ENCODE peak calls at places on chromosomes 4 and X, in six cellular contexts. One of them, this sample, is unnamed.

GRCh38 chr4:6716958-6717655 is 1.1 kb downstream of the BLOC1S4 start:
- DNase-seq in NCI-H2171 treated with DMSO at 0.1 percent for 48 hours: no peak
- DNase-seq in stimulated activated CD8-positive, alpha-beta memory T cell treated with anti-CD3 and anti-CD28 coated beads, Interleukin-15, amount 100 ng/mL, for 4 hours: no peak
- DNase-seq in NCI-H345: no peak
- DNase-seq in amniotic stem cell: no peak
- DNase-seq in NCI-H82: peak
- DNase-seq in this sample: no peak

GRCh38 chr4:6393066-6393465 is 79.3 kb downstream of the PPP2R2C start:
- DNase-seq in NCI-H2171 treated with DMSO at 0.1 percent for 48 hours: no peak
- DNase-seq in stimulated activated CD8-positive, alpha-beta memory T cell treated with anti-CD3 and anti-CD28 coated beads, Interleukin-15, amount 100 ng/mL, for 4 hours: no peak
- DNase-seq in NCI-H345: no peak
- DNase-seq in amniotic stem cell: no peak
- DNase-seq in NCI-H82: no peak
- DNase-seq in this sample: no peak

GRCh38 chr4:137422666-137423065 is 109.6 kb downstream of the PCDH18 start:
- DNase-seq in NCI-H2171 treated with DMSO at 0.1 percent for 48 hours: no peak
- DNase-seq in stimulated activated CD8-positive, alpha-beta memory T cell treated with anti-CD3 and anti-CD28 coated beads, Interleukin-15, amount 100 ng/mL, for 4 hours: no peak
- DNase-seq in NCI-H345: no peak
- DNase-seq in amniotic stem cell: no peak
- DNase-seq in NCI-H82: no peak
- DNase-seq in this sample: no peak

GRCh38 chrX:19683817-19684216 is 168.5 kb upstream of the MAP3K15 start:
- DNase-seq in NCI-H2171 treated with DMSO at 0.1 percent for 48 hours: no peak
- DNase-seq in stimulated activated CD8-positive, alpha-beta memory T cell treated with anti-CD3 and anti-CD28 coated beads, Interleukin-15, amount 100 ng/mL, for 4 hours: no peak
- DNase-seq in NCI-H345: no peak
- DNase-seq in amniotic stem cell: no peak
- DNase-seq in NCI-H82: no peak
- DNase-seq in this sample: no peak

GRCh38 chr4:160546201-160546600 is 1443.3 kb downstream of the RAPGEF2 start:
- DNase-seq in NCI-H2171 treated with DMSO at 0.1 percent for 48 hours: no peak
- DNase-seq in stimulated activated CD8-positive, alpha-beta memory T cell treated with anti-CD3 and anti-CD28 coated beads, Interleukin-15, amount 100 ng/mL, for 4 hours: no peak
- DNase-seq in NCI-H345: no peak
- DNase-seq in amniotic stem cell: no peak
- DNase-seq in NCI-H82: peak
- DNase-seq in this sample: no peak

GRCh38 chr4:38160487-38161207 is 200.4 kb downstream of the PTTG2 start:
- DNase-seq in NCI-H2171 treated with DMSO at 0.1 percent for 48 hours: peak
- DNase-seq in stimulated activated CD8-positive, alpha-beta memory T cell treated with anti-CD3 and anti-CD28 coated beads, Interleukin-15, amount 100 ng/mL, for 4 hours: no peak
- DNase-seq in NCI-H345: peak
- DNase-seq in amniotic stem cell: peak
- DNase-seq in NCI-H82: no peak
- DNase-seq in this sample: no peak

GRCh38 chr4:169270156-169270809 is 473 bp downstream of the SH3RF1 start:
- DNase-seq in NCI-H2171 treated with DMSO at 0.1 percent for 48 hours: peak
- DNase-seq in stimulated activated CD8-positive, alpha-beta memory T cell treated with anti-CD3 and anti-CD28 coated beads, Interleukin-15, amount 100 ng/mL, for 4 hours: no peak
- DNase-seq in NCI-H345: peak
- DNase-seq in amniotic stem cell: no peak
- DNase-seq in NCI-H82: peak
- DNase-seq in this sample: peak

GRCh38 chrX:131288738-131289511 is at the start of gene IGSF1:
- DNase-seq in NCI-H2171 treated with DMSO at 0.1 percent for 48 hours: peak
- DNase-seq in stimulated activated CD8-positive, alpha-beta memory T cell treated with anti-CD3 and anti-CD28 coated beads, Interleukin-15, amount 100 ng/mL, for 4 hours: no peak
- DNase-seq in NCI-H345: peak
- DNase-seq in amniotic stem cell: no peak
- DNase-seq in NCI-H82: peak
- DNase-seq in this sample: peak

GRCh38 chr4:29081230-29081955 is 1638.8 kb upstream of the PCDH7 start:
- DNase-seq in NCI-H2171 treated with DMSO at 0.1 percent for 48 hours: no peak
- DNase-seq in stimulated activated CD8-positive, alpha-beta memory T cell treated with anti-CD3 and anti-CD28 coated beads, Interleukin-15, amount 100 ng/mL, for 4 hours: no peak
- DNase-seq in NCI-H345: no peak
- DNase-seq in amniotic stem cell: no peak
- DNase-seq in NCI-H82: no peak
- DNase-seq in this sample: no peak

GRCh38 chr4:138199568-138200235 is 42.4 kb downstream of the SLC7A11 start:
- DNase-seq in NCI-H2171 treated with DMSO at 0.1 percent for 48 hours: no peak
- DNase-seq in stimulated activated CD8-positive, alpha-beta memory T cell treated with anti-CD3 and anti-CD28 coated beads, Interleukin-15, amount 100 ng/mL, for 4 hours: no peak
- DNase-seq in NCI-H345: peak
- DNase-seq in amniotic stem cell: no peak
- DNase-seq in NCI-H82: no peak
- DNase-seq in this sample: no peak

GRCh38 chr4:1746265-1746691 is 25.0 kb downstream of the TACC3 start:
- DNase-seq in NCI-H2171 treated with DMSO at 0.1 percent for 48 hours: peak
- DNase-seq in stimulated activated CD8-positive, alpha-beta memory T cell treated with anti-CD3 and anti-CD28 coated beads, Interleukin-15, amount 100 ng/mL, for 4 hours: peak
- DNase-seq in NCI-H345: peak
- DNase-seq in amniotic stem cell: no peak
- DNase-seq in NCI-H82: peak
- DNase-seq in this sample: peak

GRCh38 chr4:156476359-156476758 is 495.2 kb downstream of the PDGFC start:
- DNase-seq in NCI-H2171 treated with DMSO at 0.1 percent for 48 hours: no peak
- DNase-seq in stimulated activated CD8-positive, alpha-beta memory T cell treated with anti-CD3 and anti-CD28 coated beads, Interleukin-15, amount 100 ng/mL, for 4 hours: no peak
- DNase-seq in NCI-H345: no peak
- DNase-seq in amniotic stem cell: peak
- DNase-seq in NCI-H82: no peak
- DNase-seq in this sample: no peak

GRCh38 chr4:6107886-6108285 is 89.7 kb upstream of the C4orf50 start:
- DNase-seq in NCI-H2171 treated with DMSO at 0.1 percent for 48 hours: no peak
- DNase-seq in stimulated activated CD8-positive, alpha-beta memory T cell treated with anti-CD3 and anti-CD28 coated beads, Interleukin-15, amount 100 ng/mL, for 4 hours: no peak
- DNase-seq in NCI-H345: no peak
- DNase-seq in amniotic stem cell: no peak
- DNase-seq in NCI-H82: no peak
- DNase-seq in this sample: no peak

GRCh38 chrX:154312116-154312515 is 16.5 kb downstream of the TKTL1 start:
- DNase-seq in NCI-H2171 treated with DMSO at 0.1 percent for 48 hours: no peak
- DNase-seq in stimulated activated CD8-positive, alpha-beta memory T cell treated with anti-CD3 and anti-CD28 coated beads, Interleukin-15, amount 100 ng/mL, for 4 hours: no peak
- DNase-seq in NCI-H345: no peak
- DNase-seq in amniotic stem cell: no peak
- DNase-seq in NCI-H82: no peak
- DNase-seq in this sample: no peak

GRCh38 chr4:121794505-121795192 is 6.5 kb upstream of the EXOSC9 start:
- DNase-seq in NCI-H2171 treated with DMSO at 0.1 percent for 48 hours: no peak
- DNase-seq in stimulated activated CD8-positive, alpha-beta memory T cell treated with anti-CD3 and anti-CD28 coated beads, Interleukin-15, amount 100 ng/mL, for 4 hours: no peak
- DNase-seq in NCI-H345: no peak
- DNase-seq in amniotic stem cell: no peak
- DNase-seq in NCI-H82: peak
- DNase-seq in this sample: no peak

GRCh38 chr4:106541253-106541652 is 172.7 kb upstream of the GIMD1 start:
- DNase-seq in NCI-H2171 treated with DMSO at 0.1 percent for 48 hours: no peak
- DNase-seq in stimulated activated CD8-positive, alpha-beta memory T cell treated with anti-CD3 and anti-CD28 coated beads, Interleukin-15, amount 100 ng/mL, for 4 hours: no peak
- DNase-seq in NCI-H345: no peak
- DNase-seq in amniotic stem cell: peak
- DNase-seq in NCI-H82: no peak
- DNase-seq in this sample: no peak

GRCh38 chrX:108168961-108169740 is 77.6 kb downstream of the ATG4A start:
- DNase-seq in NCI-H2171 treated with DMSO at 0.1 percent for 48 hours: no peak
- DNase-seq in stimulated activated CD8-positive, alpha-beta memory T cell treated with anti-CD3 and anti-CD28 coated beads, Interleukin-15, amount 100 ng/mL, for 4 hours: no peak
- DNase-seq in NCI-H345: no peak
- DNase-seq in amniotic stem cell: no peak
- DNase-seq in NCI-H82: no peak
- DNase-seq in this sample: no peak

GRCh38 chr4:8169763-8170162 is 11.2 kb upstream of the ABLIM2 start:
- DNase-seq in NCI-H2171 treated with DMSO at 0.1 percent for 48 hours: no peak
- DNase-seq in stimulated activated CD8-positive, alpha-beta memory T cell treated with anti-CD3 and anti-CD28 coated beads, Interleukin-15, amount 100 ng/mL, for 4 hours: no peak
- DNase-seq in NCI-H345: no peak
- DNase-seq in amniotic stem cell: no peak
- DNase-seq in NCI-H82: no peak
- DNase-seq in this sample: no peak

GRCh38 chrX:150897371-150898319 is 823 bp downstream of the CD99L2 start:
- DNase-seq in NCI-H2171 treated with DMSO at 0.1 percent for 48 hours: peak
- DNase-seq in stimulated activated CD8-positive, alpha-beta memory T cell treated with anti-CD3 and anti-CD28 coated beads, Interleukin-15, amount 100 ng/mL, for 4 hours: no peak
- DNase-seq in NCI-H345: peak
- DNase-seq in amniotic stem cell: no peak
- DNase-seq in NCI-H82: peak
- DNase-seq in this sample: peak

GRCh38 chr4:153467897-153468262 is 1.7 kb downstream of the TMEM131L start:
- DNase-seq in NCI-H2171 treated with DMSO at 0.1 percent for 48 hours: no peak
- DNase-seq in stimulated activated CD8-positive, alpha-beta memory T cell treated with anti-CD3 and anti-CD28 coated beads, Interleukin-15, amount 100 ng/mL, for 4 hours: no peak
- DNase-seq in NCI-H345: no peak
- DNase-seq in amniotic stem cell: no peak
- DNase-seq in NCI-H82: no peak
- DNase-seq in this sample: no peak

GRCh38 chr4:134544303-134544761 is 342.7 kb upstream of the PABPC4L start:
- DNase-seq in NCI-H2171 treated with DMSO at 0.1 percent for 48 hours: peak
- DNase-seq in stimulated activated CD8-positive, alpha-beta memory T cell treated with anti-CD3 and anti-CD28 coated beads, Interleukin-15, amount 100 ng/mL, for 4 hours: no peak
- DNase-seq in NCI-H345: peak
- DNase-seq in amniotic stem cell: peak
- DNase-seq in NCI-H82: no peak
- DNase-seq in this sample: no peak

GRCh38 chr4:53273726-53274125 is 92.1 kb downstream of the SCFD2 start:
- DNase-seq in NCI-H2171 treated with DMSO at 0.1 percent for 48 hours: no peak
- DNase-seq in stimulated activated CD8-positive, alpha-beta memory T cell treated with anti-CD3 and anti-CD28 coated beads, Interleukin-15, amount 100 ng/mL, for 4 hours: no peak
- DNase-seq in NCI-H345: no peak
- DNase-seq in amniotic stem cell: no peak
- DNase-seq in NCI-H82: no peak
- DNase-seq in this sample: no peak

GRCh38 chrX:120617996-120618630 is 11.7 kb downstream of the C1GALT1C1 start:
- DNase-seq in NCI-H2171 treated with DMSO at 0.1 percent for 48 hours: no peak
- DNase-seq in stimulated activated CD8-positive, alpha-beta memory T cell treated with anti-CD3 and anti-CD28 coated beads, Interleukin-15, amount 100 ng/mL, for 4 hours: no peak
- DNase-seq in NCI-H345: no peak
- DNase-seq in amniotic stem cell: no peak
- DNase-seq in NCI-H82: no peak
- DNase-seq in this sample: no peak

GRCh38 chr4:41514169-41514568 is 23.8 kb upstream of the LIMCH1 start:
- DNase-seq in NCI-H2171 treated with DMSO at 0.1 percent for 48 hours: no peak
- DNase-seq in stimulated activated CD8-positive, alpha-beta memory T cell treated with anti-CD3 and anti-CD28 coated beads, Interleukin-15, amount 100 ng/mL, for 4 hours: no peak
- DNase-seq in NCI-H345: no peak
- DNase-seq in amniotic stem cell: no peak
- DNase-seq in NCI-H82: no peak
- DNase-seq in this sample: no peak

GRCh38 chr4:168678751-168679366 is 182.0 kb downstream of the PALLD start:
- DNase-seq in NCI-H2171 treated with DMSO at 0.1 percent for 48 hours: no peak
- DNase-seq in stimulated activated CD8-positive, alpha-beta memory T cell treated with anti-CD3 and anti-CD28 coated beads, Interleukin-15, amount 100 ng/mL, for 4 hours: no peak
- DNase-seq in NCI-H345: no peak
- DNase-seq in amniotic stem cell: no peak
- DNase-seq in NCI-H82: no peak
- DNase-seq in this sample: no peak

GRCh38 chrX:13487731-13488505 is 81.5 kb upstream of the EGFL6 start:
- DNase-seq in NCI-H2171 treated with DMSO at 0.1 percent for 48 hours: peak
- DNase-seq in stimulated activated CD8-positive, alpha-beta memory T cell treated with anti-CD3 and anti-CD28 coated beads, Interleukin-15, amount 100 ng/mL, for 4 hours: no peak
- DNase-seq in NCI-H345: peak
- DNase-seq in amniotic stem cell: peak
- DNase-seq in NCI-H82: peak
- DNase-seq in this sample: peak

GRCh38 chrX:22575161-22575845 is 302.6 kb downstream of the CBLL2 start:
- DNase-seq in NCI-H2171 treated with DMSO at 0.1 percent for 48 hours: no peak
- DNase-seq in stimulated activated CD8-positive, alpha-beta memory T cell treated with anti-CD3 and anti-CD28 coated beads, Interleukin-15, amount 100 ng/mL, for 4 hours: no peak
- DNase-seq in NCI-H345: no peak
- DNase-seq in amniotic stem cell: no peak
- DNase-seq in NCI-H82: no peak
- DNase-seq in this sample: no peak

GRCh38 chrX:129925305-129926092 is 19.5 kb downstream of the UTP14A start:
- DNase-seq in NCI-H2171 treated with DMSO at 0.1 percent for 48 hours: peak
- DNase-seq in stimulated activated CD8-positive, alpha-beta memory T cell treated with anti-CD3 and anti-CD28 coated beads, Interleukin-15, amount 100 ng/mL, for 4 hours: peak
- DNase-seq in NCI-H345: peak
- DNase-seq in amniotic stem cell: peak
- DNase-seq in NCI-H82: peak
- DNase-seq in this sample: peak

GRCh38 chrX:36334508-36335015 is 415.0 kb downstream of the CFAP47 start:
- DNase-seq in NCI-H2171 treated with DMSO at 0.1 percent for 48 hours: no peak
- DNase-seq in stimulated activated CD8-positive, alpha-beta memory T cell treated with anti-CD3 and anti-CD28 coated beads, Interleukin-15, amount 100 ng/mL, for 4 hours: no peak
- DNase-seq in NCI-H345: no peak
- DNase-seq in amniotic stem cell: no peak
- DNase-seq in NCI-H82: no peak
- DNase-seq in this sample: no peak

GRCh38 chr4:124278477-124278876 is 434.1 kb downstream of the ANKRD50 start:
- DNase-seq in NCI-H2171 treated with DMSO at 0.1 percent for 48 hours: no peak
- DNase-seq in stimulated activated CD8-positive, alpha-beta memory T cell treated with anti-CD3 and anti-CD28 coated beads, Interleukin-15, amount 100 ng/mL, for 4 hours: no peak
- DNase-seq in NCI-H345: no peak
- DNase-seq in amniotic stem cell: no peak
- DNase-seq in NCI-H82: no peak
- DNase-seq in this sample: peak

GRCh38 chr4:39732728-39733127 is 34.8 kb downstream of the UBE2K start:
- DNase-seq in NCI-H2171 treated with DMSO at 0.1 percent for 48 hours: peak
- DNase-seq in stimulated activated CD8-positive, alpha-beta memory T cell treated with anti-CD3 and anti-CD28 coated beads, Interleukin-15, amount 100 ng/mL, for 4 hours: no peak
- DNase-seq in NCI-H345: no peak
- DNase-seq in amniotic stem cell: peak
- DNase-seq in NCI-H82: peak
- DNase-seq in this sample: peak

GRCh38 chr4:120922390-120923200 is at the start of gene PRDM5:
- DNase-seq in NCI-H2171 treated with DMSO at 0.1 percent for 48 hours: no peak
- DNase-seq in stimulated activated CD8-positive, alpha-beta memory T cell treated with anti-CD3 and anti-CD28 coated beads, Interleukin-15, amount 100 ng/mL, for 4 hours: peak
- DNase-seq in NCI-H345: peak
- DNase-seq in amniotic stem cell: peak
- DNase-seq in NCI-H82: peak
- DNase-seq in this sample: peak

GRCh38 chr4:39484582-39485272 is 25.9 kb downstream of the LIAS start:
- DNase-seq in NCI-H2171 treated with DMSO at 0.1 percent for 48 hours: no peak
- DNase-seq in stimulated activated CD8-positive, alpha-beta memory T cell treated with anti-CD3 and anti-CD28 coated beads, Interleukin-15, amount 100 ng/mL, for 4 hours: no peak
- DNase-seq in NCI-H345: no peak
- DNase-seq in amniotic stem cell: no peak
- DNase-seq in NCI-H82: no peak
- DNase-seq in this sample: no peak

GRCh38 chr4:1250527-1250812 is 1.5 kb upstream of the CTBP1 start:
- DNase-seq in NCI-H2171 treated with DMSO at 0.1 percent for 48 hours: no peak
- DNase-seq in stimulated activated CD8-positive, alpha-beta memory T cell treated with anti-CD3 and anti-CD28 coated beads, Interleukin-15, amount 100 ng/mL, for 4 hours: no peak
- DNase-seq in NCI-H345: no peak
- DNase-seq in amniotic stem cell: no peak
- DNase-seq in NCI-H82: no peak
- DNase-seq in this sample: no peak

This sample was measured in NCI-H524.